ENCODE peak calls at places on chromosomes 11 and 22, in six cellular contexts. One of them, this sample, is unnamed. For H3K36me3, the result is how much of the 10 kb centered on the place peaks cover.

GRCh38 chr22:36324414-36324813 is 63.4 kb downstream of the MYH9 start:
- DNase-seq in A673: no peak
- DNase-seq in ovary: no peak
- DNase-seq in upper lobe of left lung: no peak
- DNase-seq in adrenal gland: no peak
- DNase-seq in heart left ventricle: no peak
- DNase-seq in this sample: no peak

GRCh38 chr11:46590740-46591606 is 2.9 kb downstream of the AMBRA1 start:
- DNase-seq in upper lobe of left lung: no peak
- DNase-seq in adrenal gland: no peak
- DNase-seq in A673: peak
- DNase-seq in ovary: no peak
- DNase-seq in heart left ventricle: no peak
- DNase-seq in this sample: no peak

GRCh38 chr11:117743121-117743815 is 53.7 kb downstream of the DSCAML1 start:
- DNase-seq in adrenal gland: no peak
- DNase-seq in ovary: no peak
- DNase-seq in upper lobe of left lung: no peak
- DNase-seq in A673: no peak
- DNase-seq in heart left ventricle: no peak
- DNase-seq in this sample: no peak

GRCh38 chr22:41301085-41302015 is at the start of gene ZC3H7B:
- DNase-seq in A673: peak
- DNase-seq in heart left ventricle: peak
- DNase-seq in ovary: peak
- DNase-seq in upper lobe of left lung: peak
- DNase-seq in adrenal gland: peak
- DNase-seq in this sample: peak

GRCh38 chr11:29208117-29208516 is 808.7 kb downstream of the KCNA4 start:
- DNase-seq in adrenal gland: no peak
- DNase-seq in upper lobe of left lung: no peak
- DNase-seq in A673: no peak
- DNase-seq in ovary: no peak
- DNase-seq in heart left ventricle: no peak
- DNase-seq in this sample: peak

GRCh38 chr22:46596819-46597218 is 23.4 kb upstream of the GRAMD4 start:
- DNase-seq in heart left ventricle: no peak
- DNase-seq in upper lobe of left lung: peak
- DNase-seq in adrenal gland: peak
- DNase-seq in A673: no peak
- DNase-seq in ovary: no peak
- DNase-seq in this sample: peak

GRCh38 chr11:88535916-88536547 is 198.5 kb upstream of the CTSC start:
- DNase-seq in heart left ventricle: no peak
- DNase-seq in ovary: no peak
- DNase-seq in A673: peak
- DNase-seq in adrenal gland: no peak
- DNase-seq in upper lobe of left lung: no peak
- DNase-seq in this sample: no peak

GRCh38 chr11:60343094-60343704 is 16.1 kb downstream of the MS4A6E start:
- DNase-seq in heart left ventricle: no peak
- DNase-seq in upper lobe of left lung: no peak
- DNase-seq in A673: peak
- DNase-seq in adrenal gland: no peak
- DNase-seq in ovary: no peak
- DNase-seq in this sample: peak

GRCh38 chr11:109898592-109898991 is 194.6 kb upstream of the ZC3H12C start:
- DNase-seq in heart left ventricle: no peak
- DNase-seq in adrenal gland: no peak
- DNase-seq in A673: no peak
- DNase-seq in upper lobe of left lung: no peak
- DNase-seq in ovary: no peak
- DNase-seq in this sample: no peak

GRCh38 chr11:65499713-65500261 is 942 bp downstream of the MALAT1 start:
- DNase-seq in adrenal gland: no peak
- DNase-seq in upper lobe of left lung: no peak
- DNase-seq in heart left ventricle: no peak
- DNase-seq in A673: no peak
- DNase-seq in ovary: no peak
- DNase-seq in this sample: no peak

GRCh38 chr11:70021586-70021985 is 56.5 kb upstream of the ANO1 start:
- DNase-seq in ovary: no peak
- DNase-seq in heart left ventricle: no peak
- DNase-seq in A673: no peak
- DNase-seq in upper lobe of left lung: no peak
- DNase-seq in adrenal gland: no peak
- DNase-seq in this sample: no peak

GRCh38 chr11:45155058-45155551 is 8.7 kb downstream of the PRDM11 start:
- DNase-seq in A673: no peak
- DNase-seq in ovary: peak
- DNase-seq in upper lobe of left lung: no peak
- DNase-seq in adrenal gland: no peak
- DNase-seq in heart left ventricle: peak
- DNase-seq in this sample: no peak

GRCh38 chr11:105179542-105180278 is 40.1 kb upstream of the CARD18 start:
- DNase-seq in ovary: no peak
- DNase-seq in A673: no peak
- DNase-seq in adrenal gland: no peak
- DNase-seq in heart left ventricle: no peak
- DNase-seq in upper lobe of left lung: no peak
- DNase-seq in this sample: peak

GRCh38 chr11:1377231-1377780 is 12.4 kb upstream of the BRSK2 start:
- DNase-seq in adrenal gland: no peak
- DNase-seq in upper lobe of left lung: no peak
- DNase-seq in A673: no peak
- DNase-seq in ovary: no peak
- DNase-seq in heart left ventricle: no peak
- DNase-seq in this sample: no peak

GRCh38 chr11:78791964-78792363 is 217.3 kb upstream of the NARS2 start:
- DNase-seq in A673: no peak
- DNase-seq in ovary: no peak
- DNase-seq in upper lobe of left lung: no peak
- DNase-seq in adrenal gland: no peak
- DNase-seq in heart left ventricle: no peak
- DNase-seq in this sample: no peak

GRCh38 chr22:39954584-39955055 is 5.6 kb upstream of the TMA7B start:
- DNase-seq in A673: peak
- DNase-seq in upper lobe of left lung: no peak
- DNase-seq in adrenal gland: no peak
- DNase-seq in heart left ventricle: no peak
- DNase-seq in ovary: no peak
- DNase-seq in this sample: no peak

GRCh38 chr11:69882270-69882608 is 63.0 kb upstream of the FGF3 start:
- DNase-seq in heart left ventricle: no peak
- DNase-seq in adrenal gland: no peak
- DNase-seq in A673: no peak
- DNase-seq in ovary: no peak
- DNase-seq in upper lobe of left lung: no peak
- DNase-seq in this sample: no peak

GRCh38 chr11:118120793-118121192 is 31.8 kb downstream of the SCN4B start:
- DNase-seq in ovary: no peak
- DNase-seq in A673: no peak
- DNase-seq in upper lobe of left lung: no peak
- DNase-seq in heart left ventricle: no peak
- DNase-seq in adrenal gland: no peak
- DNase-seq in this sample: no peak

DNA sequence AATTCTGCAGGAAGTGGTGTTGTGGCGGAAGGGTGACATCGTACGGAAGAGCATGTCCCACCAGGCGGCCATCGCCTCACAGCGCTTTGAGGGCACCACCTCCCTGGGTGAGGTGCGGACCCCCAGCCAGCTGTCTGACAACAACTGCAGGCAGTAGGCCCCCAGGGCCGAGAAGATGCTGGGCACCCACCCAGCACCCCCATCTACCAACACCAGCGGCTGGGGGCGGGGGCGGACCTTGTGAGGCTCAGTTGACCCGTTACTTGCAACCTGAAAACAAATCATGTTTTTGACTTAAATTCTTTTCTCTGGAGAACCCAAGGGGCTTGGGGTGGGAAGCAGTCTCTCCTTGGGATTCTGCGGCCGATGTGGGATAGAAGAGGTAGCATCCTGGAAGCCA is 7.7 kb downstream of the THYN1 start:
- DNase-seq in A673: no peak
- DNase-seq in ovary: no peak
- DNase-seq in heart left ventricle: no peak
- DNase-seq in adrenal gland: no peak
- DNase-seq in upper lobe of left lung: no peak
- DNase-seq in this sample: no peak
- H3K36me3 ChIP-seq in A673: half or more
- H3K36me3 ChIP-seq in ovary: under half
- H3K36me3 ChIP-seq in heart left ventricle: under half
- H3K36me3 ChIP-seq in adrenal gland: under half
- H3K36me3 ChIP-seq in upper lobe of left lung: half or more
- H3K36me3 ChIP-seq in this sample: under half

GRCh38 chr22:49878206-49878605 is 24.6 kb downstream of the ZBED4 start:
- DNase-seq in adrenal gland: no peak
- DNase-seq in ovary: no peak
- DNase-seq in A673: no peak
- DNase-seq in upper lobe of left lung: no peak
- DNase-seq in heart left ventricle: no peak
- DNase-seq in this sample: no peak
- H3K36me3 ChIP-seq in adrenal gland: under half
- H3K36me3 ChIP-seq in ovary: under half
- H3K36me3 ChIP-seq in A673: under half
- H3K36me3 ChIP-seq in upper lobe of left lung: under half
- H3K36me3 ChIP-seq in heart left ventricle: under half
- H3K36me3 ChIP-seq in this sample: under half

DNA sequence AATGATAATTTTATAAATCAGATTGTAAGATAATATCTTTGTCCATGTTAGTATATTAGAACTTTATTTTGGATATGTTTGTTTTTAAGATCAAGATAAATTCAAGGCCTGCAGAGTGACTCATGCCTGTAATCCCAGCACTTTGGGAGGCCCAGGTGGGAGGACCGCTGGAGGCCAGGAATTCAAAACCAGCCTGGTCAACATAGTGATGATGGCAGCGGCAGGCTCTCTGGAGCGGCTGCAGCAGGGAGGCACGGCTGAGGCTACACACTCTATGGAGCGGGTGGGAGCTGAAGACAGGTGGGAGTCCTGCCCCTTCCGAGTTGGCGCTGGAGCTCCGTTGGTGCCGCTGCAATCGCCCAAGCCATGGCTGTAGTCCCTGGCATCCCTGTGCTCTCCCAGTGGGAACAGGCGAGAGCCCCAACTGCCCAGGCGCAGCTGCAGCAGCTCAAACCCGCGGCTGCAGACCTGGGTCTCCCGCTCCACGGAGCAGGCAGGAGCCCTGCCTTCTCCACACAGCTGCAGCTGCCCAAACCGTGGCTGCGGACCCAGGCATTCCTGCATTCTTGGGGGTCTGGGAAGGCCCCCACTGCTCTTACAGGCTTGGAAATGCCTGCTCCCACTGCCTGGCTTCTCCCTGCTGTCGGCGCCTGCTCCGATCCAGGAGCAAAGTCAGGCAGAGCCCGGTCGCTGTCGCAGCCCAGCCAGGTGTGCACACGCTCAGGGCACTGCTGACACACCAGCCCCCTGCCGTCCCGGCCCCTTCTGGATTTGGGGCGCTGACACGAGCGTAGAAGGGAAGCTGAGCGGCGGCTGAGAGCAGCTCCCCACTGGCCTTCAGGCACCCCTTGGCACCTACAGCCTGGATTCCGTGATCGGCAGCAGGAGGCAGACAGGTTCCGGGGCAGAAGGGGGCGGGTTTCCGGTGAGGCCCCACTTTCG is 16.7 kb downstream of the C11orf54 start:
- DNase-seq in heart left ventricle: no peak
- DNase-seq in upper lobe of left lung: no peak
- DNase-seq in ovary: no peak
- DNase-seq in A673: no peak
- DNase-seq in adrenal gland: no peak
- DNase-seq in this sample: no peak
- H3K36me3 ChIP-seq in heart left ventricle: under half
- H3K36me3 ChIP-seq in upper lobe of left lung: under half
- H3K36me3 ChIP-seq in ovary: under half
- H3K36me3 ChIP-seq in A673: under half
- H3K36me3 ChIP-seq in adrenal gland: under half
- H3K36me3 ChIP-seq in this sample: under half

GRCh38 chr11:8713760-8714159 is 31.2 kb downstream of the RPL27A start:
- DNase-seq in ovary: no peak
- DNase-seq in upper lobe of left lung: no peak
- DNase-seq in heart left ventricle: no peak
- DNase-seq in A673: no peak
- DNase-seq in adrenal gland: no peak
- DNase-seq in this sample: peak
- H3K36me3 ChIP-seq in ovary: under half
- H3K36me3 ChIP-seq in upper lobe of left lung: under half
- H3K36me3 ChIP-seq in heart left ventricle: under half
- H3K36me3 ChIP-seq in A673: under half
- H3K36me3 ChIP-seq in adrenal gland: under half
- H3K36me3 ChIP-seq in this sample: under half

GRCh38 chr22:32842486-32842885 is 41.0 kb downstream of the TIMP3 start:
- DNase-seq in upper lobe of left lung: no peak
- DNase-seq in adrenal gland: no peak
- DNase-seq in A673: no peak
- DNase-seq in ovary: no peak
- DNase-seq in heart left ventricle: no peak
- DNase-seq in this sample: no peak

GRCh38 chr22:32839776-32840571 is 38.5 kb downstream of the TIMP3 start:
- DNase-seq in ovary: peak
- DNase-seq in heart left ventricle: peak
- DNase-seq in A673: no peak
- DNase-seq in adrenal gland: peak
- DNase-seq in upper lobe of left lung: no peak
- DNase-seq in this sample: no peak

GRCh38 chr22:32843300-32843699 is 41.8 kb downstream of the TIMP3 start:
- DNase-seq in heart left ventricle: no peak
- DNase-seq in ovary: no peak
- DNase-seq in adrenal gland: no peak
- DNase-seq in A673: no peak
- DNase-seq in upper lobe of left lung: no peak
- DNase-seq in this sample: no peak

GRCh38 chr22:32844251-32844650 is 42.7 kb downstream of the TIMP3 start:
- DNase-seq in heart left ventricle: no peak
- DNase-seq in upper lobe of left lung: no peak
- DNase-seq in ovary: no peak
- DNase-seq in A673: no peak
- DNase-seq in adrenal gland: no peak
- DNase-seq in this sample: no peak

GRCh38 chr22:32841175-32841574 is 39.7 kb downstream of the TIMP3 start:
- DNase-seq in A673: no peak
- DNase-seq in ovary: no peak
- DNase-seq in upper lobe of left lung: no peak
- DNase-seq in adrenal gland: no peak
- DNase-seq in heart left ventricle: no peak
- DNase-seq in this sample: no peak
- H3K36me3 ChIP-seq in A673: under half
- H3K36me3 ChIP-seq in ovary: under half
- H3K36me3 ChIP-seq in upper lobe of left lung: under half
- H3K36me3 ChIP-seq in adrenal gland: under half
- H3K36me3 ChIP-seq in heart left ventricle: under half
- H3K36me3 ChIP-seq in this sample: under half

GRCh38 chr11:6481012-6481923 is at the start of the genes ARFIP2 and TIMM10B:
- DNase-seq in ovary: peak
- DNase-seq in A673: peak
- DNase-seq in adrenal gland: peak
- DNase-seq in heart left ventricle: peak
- DNase-seq in upper lobe of left lung: peak
- DNase-seq in this sample: peak
- H3K36me3 ChIP-seq in ovary: under half
- H3K36me3 ChIP-seq in A673: half or more
- H3K36me3 ChIP-seq in adrenal gland: under half
- H3K36me3 ChIP-seq in heart left ventricle: under half
- H3K36me3 ChIP-seq in upper lobe of left lung: under half
- H3K36me3 ChIP-seq in this sample: under half